ENCODE peak calls at places on chromosomes 11 and 22, in six cellular contexts. One of them, this sample, is unnamed.

GRCh38 chr11:35031869-35032268 is 107.1 kb upstream of the CD44 start:
- DNase-seq in T-helper 1 cell: no peak
- DNase-seq in stimulated activated CD4-positive, alpha-beta T cell treated with anti-CD3 and anti-CD28 coated beads, Interleukin-15, amount 100 ng/mL, for 1 hour: no peak
- DNase-seq in T-helper 2 cell: no peak
- DNase-seq in GM04504: peak; percentile 40
- DNase-seq in activated T-helper 1 cell treated with Interleukin-2 at 50 U/mL for 16 hours: no peak
- DNase-seq in this sample: no peak

GRCh38 chr11:67345247-67345948 is 7.9 kb downstream of the POLD4 start:
- DNase-seq in T-helper 1 cell: no peak
- DNase-seq in stimulated activated CD4-positive, alpha-beta T cell treated with anti-CD3 and anti-CD28 coated beads, Interleukin-15, amount 100 ng/mL, for 1 hour: no peak
- DNase-seq in T-helper 2 cell: no peak
- DNase-seq in GM04504: no peak
- DNase-seq in activated T-helper 1 cell treated with Interleukin-2 at 50 U/mL for 16 hours: no peak
- DNase-seq in this sample: no peak

GRCh38 chr22:50498322-50498861 is 9.1 kb downstream of the LMF2 start:
- DNase-seq in T-helper 1 cell: peak; percentile 47
- DNase-seq in stimulated activated CD4-positive, alpha-beta T cell treated with anti-CD3 and anti-CD28 coated beads, Interleukin-15, amount 100 ng/mL, for 1 hour: peak; percentile 38
- DNase-seq in T-helper 2 cell: peak; percentile 41
- DNase-seq in GM04504: peak; percentile 32
- DNase-seq in activated T-helper 1 cell treated with Interleukin-2 at 50 U/mL for 16 hours: peak; percentile 41
- DNase-seq in this sample: no peak

GRCh38 chr11:65557280-65558001 is 718 bp downstream of the LTBP3 start:
- DNase-seq in T-helper 1 cell: no peak
- DNase-seq in stimulated activated CD4-positive, alpha-beta T cell treated with anti-CD3 and anti-CD28 coated beads, Interleukin-15, amount 100 ng/mL, for 1 hour: no peak
- DNase-seq in T-helper 2 cell: no peak
- DNase-seq in GM04504: no peak
- DNase-seq in activated T-helper 1 cell treated with Interleukin-2 at 50 U/mL for 16 hours: no peak
- DNase-seq in this sample: no peak

GRCh38 chr11:61972796-61973602 is 5.6 kb upstream of the FTH1 start:
- DNase-seq in T-helper 1 cell: no peak
- DNase-seq in stimulated activated CD4-positive, alpha-beta T cell treated with anti-CD3 and anti-CD28 coated beads, Interleukin-15, amount 100 ng/mL, for 1 hour: no peak
- DNase-seq in T-helper 2 cell: no peak
- DNase-seq in GM04504: no peak
- DNase-seq in activated T-helper 1 cell treated with Interleukin-2 at 50 U/mL for 16 hours: no peak
- DNase-seq in this sample: no peak

GRCh38 chr22:44620129-44620840 is 81.7 kb upstream of the PRR5 start:
- DNase-seq in T-helper 1 cell: peak; percentile 76
- DNase-seq in stimulated activated CD4-positive, alpha-beta T cell treated with anti-CD3 and anti-CD28 coated beads, Interleukin-15, amount 100 ng/mL, for 1 hour: peak; percentile 64
- DNase-seq in T-helper 2 cell: peak; percentile 43
- DNase-seq in GM04504: no peak
- DNase-seq in activated T-helper 1 cell treated with Interleukin-2 at 50 U/mL for 16 hours: peak; percentile 72
- DNase-seq in this sample: no peak

GRCh38 chr11:101478587-101479375 is 105.0 kb downstream of the TRPC6 start:
- DNase-seq in T-helper 1 cell: no peak
- DNase-seq in stimulated activated CD4-positive, alpha-beta T cell treated with anti-CD3 and anti-CD28 coated beads, Interleukin-15, amount 100 ng/mL, for 1 hour: no peak
- DNase-seq in T-helper 2 cell: no peak
- DNase-seq in GM04504: no peak
- DNase-seq in activated T-helper 1 cell treated with Interleukin-2 at 50 U/mL for 16 hours: no peak
- DNase-seq in this sample: no peak

GRCh38 chr22:20904008-20904979 is 12.9 kb upstream of the CRKL start:
- DNase-seq in T-helper 1 cell: no peak
- DNase-seq in stimulated activated CD4-positive, alpha-beta T cell treated with anti-CD3 and anti-CD28 coated beads, Interleukin-15, amount 100 ng/mL, for 1 hour: no peak
- DNase-seq in T-helper 2 cell: no peak
- DNase-seq in GM04504: peak; percentile 91
- DNase-seq in activated T-helper 1 cell treated with Interleukin-2 at 50 U/mL for 16 hours: no peak
- DNase-seq in this sample: no peak

GRCh38 chr22:44100411-44100810 is 76.3 kb downstream of the PARVB start:
- DNase-seq in T-helper 1 cell: no peak
- DNase-seq in stimulated activated CD4-positive, alpha-beta T cell treated with anti-CD3 and anti-CD28 coated beads, Interleukin-15, amount 100 ng/mL, for 1 hour: no peak
- DNase-seq in T-helper 2 cell: no peak
- DNase-seq in GM04504: no peak
- DNase-seq in activated T-helper 1 cell treated with Interleukin-2 at 50 U/mL for 16 hours: no peak
- DNase-seq in this sample: no peak

GRCh38 chr11:32434387-32435151 is 770 bp downstream of the WT1 start:
- DNase-seq in T-helper 1 cell: no peak
- DNase-seq in stimulated activated CD4-positive, alpha-beta T cell treated with anti-CD3 and anti-CD28 coated beads, Interleukin-15, amount 100 ng/mL, for 1 hour: no peak
- DNase-seq in T-helper 2 cell: no peak
- DNase-seq in GM04504: no peak
- DNase-seq in activated T-helper 1 cell treated with Interleukin-2 at 50 U/mL for 16 hours: no peak
- DNase-seq in this sample: no peak

This sample was measured in esophagus squamous epithelium.